ENCODE peak calls at places on chromosomes 4 and X, in seven cellular contexts. I is CD8-positive, alpha-beta T cell; O is Calu3; F is upper lobe of left lung; V is progenitor cell of endocrine pancreas; E is endothelial cell; B is AG04449. L is an unnamed sample.

GRCh38 chrX:103688949-103689348 is 2.5 kb upstream of the MORF4L2 start:
- DNase-seq in I (no peak), O (no peak), F (no peak), V (no peak), E (no peak), B (no peak), L (peak)

GRCh38 chr4:653831-654525 is 20.1 kb downstream of the ATP5ME start:
- DNase-seq in I (no peak), O (no peak), F (no peak), V (no peak), E (no peak), B (no peak), L (no peak)

GRCh38 chrX:110491846-110492620 is 133.4 kb downstream of the RTL9 start:
- DNase-seq in I (no peak), O (no peak), F (no peak), V (no peak), E (no peak), B (no peak), L (no peak)

GRCh38 chr4:73816814-73817213 is 19.7 kb upstream of the CXCL6 start:
- DNase-seq in I (no peak), O (peak), F (no peak), V (no peak), E (no peak), B (peak), L (no peak)

GRCh38 chrX:120690344-120690743 is 60.5 kb upstream of the C1GALT1C1 start:
- DNase-seq in I (no peak), O (no peak), F (no peak), V (no peak), E (no peak), B (no peak), L (no peak)

GRCh38 chrX:6735235-6735634 is 200.3 kb upstream of the VCX3A start:
- DNase-seq in I (no peak), O (no peak), F (no peak), V (no peak), E (no peak), B (no peak), L (no peak)

GRCh38 chrX:55451626-55451989 is 319 bp upstream of the MAGEH1 start:
- DNase-seq in I (no peak), O (no peak), F (peak), V (no peak), E (no peak), B (no peak), L (no peak)

GRCh38 chr4:7276538-7276937 is 84.2 kb downstream of the SORCS2 start:
- DNase-seq in I (no peak), O (no peak), F (no peak), V (no peak), E (no peak), B (no peak), L (no peak)

GRCh38 chr4:70589785-70590184 is 2.3 kb upstream of the AMBN start:
- DNase-seq in I (no peak), O (no peak), F (no peak), V (no peak), E (no peak), B (no peak), L (peak)

GRCh38 chrX:30246769-30247489 is at the start of gene MAGEB1:
- DNase-seq in I (no peak), O (no peak), F (peak), V (no peak), E (no peak), B (no peak), L (no peak)

GRCh38 chr4:38067499-38067898 is 107.3 kb downstream of the PTTG2 start:
- DNase-seq in I (no peak), O (no peak), F (no peak), V (no peak), E (no peak), B (no peak), L (peak)

GRCh38 chr4:21652508-21653108 is 296.0 kb downstream of the KCNIP4 start:
- DNase-seq in I (no peak), O (no peak), F (no peak), V (no peak), E (no peak), B (no peak), L (no peak)

GRCh38 chrX:1519022-1519497 is 17.9 kb downstream of the P2RY8 start:
- DNase-seq in I (no peak), O (no peak), F (no peak), V (no peak), E (no peak), B (no peak), L (no peak)

DNA sequence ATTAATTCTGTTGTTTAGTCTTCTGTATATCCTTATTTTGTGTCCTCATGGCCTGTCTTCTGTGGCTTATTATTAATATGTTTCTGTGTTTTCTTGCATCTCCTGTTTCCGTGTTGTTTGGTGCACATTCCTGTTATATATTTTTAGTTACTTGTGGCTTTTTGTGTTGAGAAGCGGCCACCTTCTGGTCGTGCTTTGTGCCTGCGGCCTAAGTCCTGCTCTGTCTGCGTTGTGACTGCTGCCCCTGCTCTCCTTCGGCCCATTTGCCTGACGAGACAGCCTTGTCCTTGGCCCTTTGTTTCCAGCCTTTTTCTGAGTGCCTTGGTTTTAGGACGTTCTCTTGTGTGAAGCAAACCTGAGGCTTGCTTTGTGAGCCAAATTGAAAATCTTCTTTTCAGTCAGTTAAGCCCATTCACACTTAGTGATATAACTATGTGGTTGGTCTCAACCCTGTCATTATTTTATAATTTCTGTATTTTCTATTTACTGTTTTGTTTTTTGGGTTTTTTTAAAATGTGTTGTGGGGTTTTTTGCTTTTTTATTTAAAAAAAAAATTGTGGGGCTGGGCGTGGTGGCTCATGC is 43.8 kb downstream of the TNIP2 start:
- DNase-seq in I (no peak), O (no peak), F (no peak), V (no peak), E (peak), B (no peak), L (no peak)
- TF ChIP-seq CTCF in I (no peak), O (no peak), F (no peak), V (peak), E (peak), B (peak), L (peak)

DNA sequence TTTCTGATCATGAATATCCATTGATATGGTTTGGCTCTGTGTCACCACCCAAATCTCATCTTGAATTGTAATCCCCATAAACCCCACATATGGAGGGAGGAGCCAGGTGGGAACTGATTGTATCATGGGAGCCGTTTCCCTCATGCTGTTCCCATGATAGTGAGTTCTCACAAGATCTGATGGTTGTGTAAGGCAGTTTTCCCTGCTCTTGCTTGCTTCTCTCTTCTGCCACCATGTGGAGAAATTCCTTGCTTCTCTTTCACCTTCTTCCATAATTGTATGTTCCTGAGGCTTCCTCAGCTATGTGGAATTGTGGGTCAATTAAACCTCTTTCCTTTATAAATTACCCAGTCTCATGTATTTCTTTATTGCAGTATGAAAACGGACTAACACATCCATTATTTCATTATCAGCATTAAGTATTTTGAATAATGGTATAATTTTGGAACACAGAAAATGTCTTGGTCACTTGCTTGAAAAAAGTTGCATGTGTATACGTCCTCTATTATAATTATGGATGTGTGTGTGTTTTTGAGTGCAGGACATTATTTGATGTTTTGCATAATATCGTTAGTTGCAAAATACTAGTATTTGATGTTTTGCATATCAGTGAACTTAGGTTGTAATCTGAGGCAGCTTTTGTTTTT is 334.6 kb downstream of the PCDH10 start:
- DNase-seq in I (no peak), O (peak), F (no peak), V (no peak), E (peak), B (no peak), L (no peak)
- TF ChIP-seq CTCF in I (no peak), O (no peak), F (no peak), V (peak), E (no peak), B (peak), L (no peak)

DNA sequence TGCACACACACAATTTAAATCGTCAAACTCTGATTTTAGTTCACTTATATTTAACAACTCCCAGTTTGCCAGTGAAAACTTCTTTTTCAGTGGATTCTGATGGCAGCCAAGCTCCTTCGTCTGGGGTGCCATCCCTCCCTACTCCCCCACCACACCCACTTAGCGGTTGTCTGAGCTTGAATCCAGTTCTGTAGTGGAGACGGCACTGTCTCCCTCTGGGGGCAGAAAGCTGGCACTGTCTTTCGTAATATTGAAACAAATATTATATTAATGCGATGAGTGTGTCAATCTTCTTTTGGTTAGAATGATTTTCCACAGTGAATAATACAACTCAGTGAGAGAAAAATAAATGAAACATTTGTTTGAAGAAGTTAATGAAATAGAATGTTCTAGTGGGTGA is 5.4 kb downstream of the MEPE start:
- DNase-seq in I (no peak), O (no peak), F (no peak), V (no peak), E (no peak), B (no peak), L (no peak)
- TF ChIP-seq CTCF in I (no peak), O (peak), F (no peak), V (peak), E (peak), B (peak), L (no peak)

DNA sequence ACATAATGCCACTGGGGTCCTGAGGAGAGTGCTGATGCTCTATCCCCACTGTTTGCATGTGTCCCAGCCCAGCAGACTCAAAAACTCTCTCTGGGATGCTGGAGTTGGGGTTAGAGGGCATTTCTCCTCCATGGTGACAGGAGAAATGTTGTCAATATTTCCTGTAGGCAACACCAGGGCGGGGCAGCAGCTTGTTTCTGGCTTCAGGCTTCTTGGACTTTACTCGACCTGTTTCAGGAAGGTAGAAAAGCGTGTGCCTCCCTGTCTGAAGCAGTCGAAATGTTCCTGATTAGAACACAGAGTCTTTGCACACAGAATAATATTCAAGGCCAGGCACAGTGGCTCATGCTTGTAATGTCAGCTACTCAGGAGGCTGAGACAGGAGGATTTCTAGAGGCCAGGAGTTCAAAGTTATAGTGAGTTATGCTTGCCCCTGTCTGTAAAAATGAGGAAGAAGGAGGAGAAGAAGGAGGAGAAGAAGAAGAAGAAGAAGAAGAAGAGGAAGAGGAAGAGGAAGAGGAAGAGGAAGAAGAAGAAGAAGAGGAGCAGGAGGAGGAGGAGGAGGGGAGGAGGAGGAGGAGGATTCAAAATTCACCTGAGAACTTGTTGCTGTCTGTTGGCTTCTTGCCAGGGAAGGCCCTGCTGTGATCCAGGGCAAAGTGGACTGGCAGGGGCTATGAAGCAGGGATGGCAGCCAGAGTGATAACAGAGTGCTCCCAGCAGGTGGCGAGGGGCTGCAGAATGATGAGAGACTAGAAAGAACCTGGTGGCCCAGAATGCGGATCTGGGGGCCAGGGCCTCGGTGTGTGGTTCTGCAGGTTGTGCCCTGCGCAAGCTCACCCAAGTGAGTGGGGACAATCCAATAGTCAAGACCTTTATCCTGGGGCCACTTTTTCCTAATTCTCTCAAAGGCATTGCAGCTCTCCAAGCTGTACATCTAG is 82.9 kb downstream of the RTL5 start:
- DNase-seq in I (no peak), O (no peak), F (no peak), V (no peak), E (no peak), B (no peak), L (no peak)
- TF ChIP-seq CTCF in I (no peak), O (no peak), F (no peak), V (no peak), E (no peak), B (no peak), L (no peak)

GRCh38 chr4:189053621-189054020 is 887.1 kb upstream of the FRG1 start:
- DNase-seq in I (no peak), O (no peak), F (no peak), V (no peak), E (no peak), B (no peak), L (no peak)
- TF ChIP-seq CTCF in I (no peak), O (no peak), F (no peak), V (no peak), E (no peak), B (no peak), L (no peak)

L was measured in GM20000.